ENCODE peak calls at places on chromosomes 4 and X, in four cellular contexts. C is mammary epithelial cell, E is lower lobe of right lung, R is sigmoid colon. P is an unnamed sample.

GRCh38 chrX:154036513-154036912 is 16.8 kb upstream of the IRAK1 start:
- DNase-seq in C (no peak), E (no peak), R (no peak), P (no peak)

GRCh38 chrX:109635151-109635550 is 10.2 kb upstream of the KCNE5 start:
- DNase-seq in C (peak), E (no peak), R (no peak), P (no peak)

GRCh38 chrX:2584216-2584615 is 83.4 kb upstream of the DHRSX start:
- DNase-seq in C (no peak), E (no peak), R (no peak), P (no peak)

GRCh38 chr4:69054578-69055200 is 41.6 kb upstream of the UGT2B7 start:
- DNase-seq in C (peak), E (no peak), R (no peak), P (peak)

GRCh38 chr4:138519436-138519835 is 277.3 kb upstream of the SLC7A11 start:
- DNase-seq in C (no peak), E (no peak), R (no peak), P (no peak)

GRCh38 chr4:27595956-27596355 is 735.3 kb downstream of the STIM2 start:
- DNase-seq in C (no peak), E (no peak), R (no peak), P (peak)

GRCh38 chrX:77785400-77785745 is 643 bp downstream of the ATRX start:
- DNase-seq in C (peak), E (no peak), R (no peak), P (no peak)

GRCh38 chr4:176479745-176480144 is 160.0 kb downstream of the SPCS3 start:
- DNase-seq in C (no peak), E (no peak), R (no peak), P (no peak)

GRCh38 chr4:7675136-7675535 is 240.4 kb upstream of the PSAPL1 start:
- DNase-seq in C (no peak), E (peak), R (no peak), P (no peak)

GRCh38 chrX:9614016-9614415 is 149.2 kb downstream of the TBL1X start:
- DNase-seq in C (no peak), E (no peak), R (no peak), P (peak)

GRCh38 chrX:31130457-31131215 is 58.8 kb upstream of the FTHL17 start:
- DNase-seq in C (no peak), E (no peak), R (no peak), P (no peak)

GRCh38 chr4:107719211-107719926 is 665 bp downstream of the PAPSS1 start:
- DNase-seq in C (peak), E (no peak), R (peak), P (peak)

GRCh38 chr4:6342530-6343293 is 73.1 kb downstream of the WFS1 start:
- DNase-seq in C (no peak), E (peak), R (no peak), P (no peak)

GRCh38 chrX:13110427-13111324 is 66.3 kb upstream of the FAM9C start:
- DNase-seq in C (peak), E (no peak), R (peak), P (peak)

GRCh38 chr4:186904104-186904503 is 180.4 kb upstream of the FAT1 start:
- DNase-seq in C (peak), E (no peak), R (no peak), P (peak)

GRCh38 chr4:98567611-98568010 is 90.8 kb downstream of the TSPAN5 start:
- DNase-seq in C (no peak), E (no peak), R (no peak), P (no peak)

GRCh38 chrX:153646620-153647373 is at the start of gene DUSP9:
- DNase-seq in C (no peak), E (peak), R (peak), P (no peak)

GRCh38 chrX:150761176-150761818 is 68.1 kb downstream of the MTMR1 start:
- DNase-seq in C (no peak), E (no peak), R (no peak), P (no peak)

GRCh38 chrX:150647331-150647730 is 45.9 kb upstream of the MTMR1 start:
- DNase-seq in C (no peak), E (no peak), R (no peak), P (no peak)

GRCh38 chrX:85244411-85245210 is 820 bp downstream of the ZNF711 start:
- DNase-seq in C (peak), E (peak), R (no peak), P (no peak)

GRCh38 chrX:122220644-122221373 is 963.3 kb upstream of the GRIA3 start:
- DNase-seq in C (no peak), E (no peak), R (no peak), P (no peak)